ENCODE peak calls at places on chromosome 6, in eight cellular contexts. B is activated T-helper 9 cell treated with anti-CD3 and anti-CD28 coated beads, Interleukin-2, amount 50 U/mL, for 16 hours; F is activated CD8-positive, alpha-beta memory T cell treated with anti-CD3 and anti-CD28 coated beads, Interleukin-2, amount 10 ng/mL, durations not matched to agents 7 days and 5 days; Z is coronary artery; V is A549; T is NCI-H2171; E is HuH-7.5; W is stimulated activated CD4-positive, alpha-beta T cell treated with anti-CD3 and anti-CD28 coated beads, Interleukin-15, amount 100 ng/mL, for 24 hours. C is an unnamed sample.

GRCh38 chr6:41201784-41202181 is 834 bp upstream of the TREML2 start:
- DNase-seq in Z (no peak), V (no peak), F (no peak), E (no peak), B (no peak), T (no peak), W (no peak), C (no peak)

GRCh38 chr6:31792741-31793140 is 2.8 kb downstream of the VARS1 start:
- DNase-seq in V (peak), B (no peak), W (peak), Z (no peak), T (no peak), F (no peak), E (no peak), C (no peak)

GRCh38 chr6:127592964-127593363 is 16.0 kb downstream of the C6orf58 start:
- DNase-seq in Z (no peak), W (no peak), F (no peak), E (peak), V (no peak), B (no peak), T (no peak), C (peak)

GRCh38 chr6:151850479-151850878 is 43.0 kb downstream of the ESR1 start:
- DNase-seq in F (no peak), T (no peak), B (no peak), E (no peak), V (no peak), Z (no peak), W (no peak), C (no peak)

GRCh38 chr6:159988983-159989454 is 20.1 kb downstream of the IGF2R start:
- DNase-seq in F (peak), W (peak), T (no peak), V (no peak), Z (no peak), E (no peak), B (no peak), C (no peak)

GRCh38 chr6:22457986-22458385 is 111.4 kb upstream of the HDGFL1 start:
- DNase-seq in E (no peak), V (no peak), W (no peak), B (no peak), Z (no peak), T (no peak), F (no peak), C (no peak)

GRCh38 chr6:134074151-134074712 is 21.8 kb upstream of the SLC2A12 start:
- DNase-seq in W (no peak), V (no peak), B (no peak), E (no peak), Z (no peak), F (no peak), T (no peak), C (no peak)

GRCh38 chr6:157767071-157767750 is 55.8 kb upstream of the SNX9 start:
- DNase-seq in T (no peak), F (no peak), Z (no peak), E (no peak), B (no peak), V (no peak), W (no peak), C (no peak)

GRCh38 chr6:158817298-158818007 is 1.7 kb downstream of the EZR start:
- DNase-seq in V (no peak), E (peak), B (no peak), Z (no peak), F (peak), W (peak), T (no peak), C (no peak)

GRCh38 chr6:146775227-146775626 is 176.5 kb downstream of the ADGB start:
- DNase-seq in Z (no peak), B (no peak), W (no peak), V (no peak), E (no peak), F (no peak), T (no peak), C (no peak)